ENCODE peak calls at places on chromosomes 3 and 15, in five cellular contexts. C is DND-41, K is GM23248, U is PC-3, N is fibroblast of lung. I is an unnamed sample.

GRCh38 chr15:44711356-44712107 is at the start of gene B2M:
- DNase-seq in C (peak), K (peak), U (peak), N (peak), I (peak)

GRCh38 chr3:162287600-162287999 is 791.0 kb downstream of the OTOL1 start:
- DNase-seq in C (no peak), K (no peak), U (no peak), N (no peak), I (no peak)

GRCh38 chr3:35944915-35945710 is 305.8 kb downstream of the ARPP21 start:
- DNase-seq in C (no peak), K (peak), U (peak), N (no peak), I (no peak)

GRCh38 chr3:13587442-13587841 is 38.5 kb downstream of the FBLN2 start:
- DNase-seq in C (no peak), K (no peak), U (no peak), N (no peak), I (no peak)

GRCh38 chr15:78264304-78265136 is at the start of gene DNAJA4:
- DNase-seq in C (no peak), K (peak), U (no peak), N (peak), I (no peak)

GRCh38 chr3:159938712-159939111 is 49.9 kb upstream of the IL12A start:
- DNase-seq in C (no peak), K (peak), U (no peak), N (peak), I (no peak)

GRCh38 chr15:22918056-22918455 is 62.1 kb downstream of the CYFIP1 start:
- DNase-seq in C (no peak), K (peak), U (peak), N (peak), I (no peak)

GRCh38 chr3:14274537-14274936 is 95.9 kb downstream of the LSM3 start:
- DNase-seq in C (no peak), K (no peak), U (no peak), N (no peak), I (no peak)

GRCh38 chr3:30318110-30318509 is 288.3 kb upstream of the TGFBR2 start:
- DNase-seq in C (no peak), K (no peak), U (no peak), N (no peak), I (no peak)

GRCh38 chr3:151909720-151910405 is 36.4 kb downstream of the SUCNR1 start:
- DNase-seq in C (no peak), K (peak), U (peak), N (no peak), I (no peak)

GRCh38 chr3:122246214-122246613 is 62.7 kb downstream of the CASR start:
- DNase-seq in C (no peak), K (peak), U (no peak), N (no peak), I (no peak)

DNA sequence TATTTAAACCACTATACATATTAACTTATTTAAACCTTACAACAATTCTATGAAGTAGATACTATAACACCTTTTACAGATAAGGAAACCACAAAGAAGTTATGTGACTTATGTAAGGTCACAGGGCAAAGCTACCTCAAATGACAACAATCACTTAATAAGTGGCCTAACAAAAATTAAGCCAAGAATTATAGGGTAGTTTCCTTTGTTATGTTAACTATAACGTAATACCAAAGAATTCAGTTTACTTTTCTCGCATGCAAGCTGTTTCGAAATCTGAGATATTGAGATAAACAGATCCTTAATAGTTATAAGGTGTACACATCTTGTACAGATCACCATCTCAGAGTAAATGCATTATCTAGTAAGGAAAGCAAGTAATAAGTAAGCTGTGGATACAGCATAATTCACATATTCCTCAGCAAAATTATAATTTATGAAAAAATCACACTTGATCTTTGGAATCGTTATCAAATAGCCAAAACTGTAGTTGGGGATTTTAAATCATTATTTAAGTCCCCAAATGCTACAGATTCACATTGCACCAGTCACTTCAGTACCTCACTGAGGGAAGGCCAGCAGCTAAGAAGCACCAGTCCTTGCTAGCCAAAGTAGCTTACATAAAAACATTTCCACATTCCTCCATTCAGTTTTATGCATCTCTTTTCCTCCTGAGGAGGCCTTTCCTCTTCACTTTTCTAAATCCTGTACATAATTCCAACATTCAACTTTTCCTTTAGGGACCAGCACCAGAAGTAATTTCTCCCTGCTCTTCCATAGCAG is 226.8 kb downstream of the TBC1D5 start:
- DNase-seq in C (no peak), K (no peak), U (no peak), N (peak), I (no peak)
- TF ChIP-seq EZH2 in C (no peak), K (no peak), U (no peak), N (no peak), I (no peak)

DNA sequence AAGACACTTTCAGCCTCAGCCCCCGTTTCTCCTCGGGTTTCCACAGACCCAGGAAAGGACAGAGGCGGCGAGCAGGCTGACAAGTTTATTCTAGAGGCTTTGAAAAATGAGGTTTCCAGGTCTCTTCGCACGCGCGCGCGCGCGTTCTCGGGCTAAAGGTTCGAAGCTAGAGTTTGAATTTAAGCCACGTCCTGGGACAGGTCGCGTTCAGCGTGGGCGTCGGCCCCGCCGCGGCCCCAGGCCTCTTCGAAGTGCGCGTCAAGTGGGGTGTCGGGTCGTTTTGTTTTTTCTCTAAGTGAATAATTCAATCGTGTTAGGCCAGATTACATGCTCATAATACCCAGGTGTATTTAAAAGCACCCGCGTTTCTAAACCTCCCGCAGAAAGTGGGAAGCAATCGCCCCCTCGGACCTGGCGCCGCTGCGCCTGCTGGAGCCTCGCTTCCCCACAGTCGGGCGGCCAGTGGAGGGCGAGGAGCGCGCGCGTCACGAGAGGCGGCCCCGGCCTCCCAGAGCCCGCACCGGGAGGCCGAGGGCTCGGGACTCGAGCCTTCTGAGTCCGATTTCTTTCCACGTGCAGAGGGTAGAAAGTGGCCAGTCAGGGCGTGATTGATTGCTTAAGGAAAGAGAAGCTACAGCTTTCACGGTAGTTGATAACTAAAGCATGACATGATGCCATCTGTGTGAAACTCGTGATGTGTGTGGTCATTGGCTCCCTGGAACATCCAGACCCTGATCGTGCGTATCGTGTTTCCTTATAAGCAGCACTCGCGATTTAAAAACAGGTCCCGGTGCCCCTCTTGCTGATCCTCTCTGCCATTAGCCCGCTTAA is 15.8 kb upstream of the SOX2 start:
- DNase-seq in C (no peak), K (peak), U (no peak), N (no peak), I (no peak)
- H3K9ac ChIP-seq in C (no peak), K (no peak), U (no peak), N (no peak), I (no peak)

GRCh38 chr15:75347222-75348033 is 589 bp downstream of the NEIL1 start:
- DNase-seq in C (no peak), K (peak), U (peak), N (peak), I (no peak)
- TF ChIP-seq EZH2 in C (no peak), K (no peak), U (no peak), N (no peak), I (no peak)

GRCh38 chr15:89137926-89138325 is 49.7 kb downstream of the ABHD2 start:
- DNase-seq in C (no peak), K (no peak), U (no peak), N (no peak), I (no peak)

GRCh38 chr15:89138999-89139612 is 50.9 kb downstream of the ABHD2 start:
- DNase-seq in C (no peak), K (peak), U (peak), N (peak), I (no peak)

GRCh38 chr15:89141885-89142284 is 53.6 kb downstream of the ABHD2 start:
- DNase-seq in C (no peak), K (no peak), U (no peak), N (no peak), I (no peak)

GRCh38 chr15:89140595-89140994 is 52.3 kb downstream of the ABHD2 start:
- DNase-seq in C (no peak), K (no peak), U (no peak), N (no peak), I (no peak)

DNA sequence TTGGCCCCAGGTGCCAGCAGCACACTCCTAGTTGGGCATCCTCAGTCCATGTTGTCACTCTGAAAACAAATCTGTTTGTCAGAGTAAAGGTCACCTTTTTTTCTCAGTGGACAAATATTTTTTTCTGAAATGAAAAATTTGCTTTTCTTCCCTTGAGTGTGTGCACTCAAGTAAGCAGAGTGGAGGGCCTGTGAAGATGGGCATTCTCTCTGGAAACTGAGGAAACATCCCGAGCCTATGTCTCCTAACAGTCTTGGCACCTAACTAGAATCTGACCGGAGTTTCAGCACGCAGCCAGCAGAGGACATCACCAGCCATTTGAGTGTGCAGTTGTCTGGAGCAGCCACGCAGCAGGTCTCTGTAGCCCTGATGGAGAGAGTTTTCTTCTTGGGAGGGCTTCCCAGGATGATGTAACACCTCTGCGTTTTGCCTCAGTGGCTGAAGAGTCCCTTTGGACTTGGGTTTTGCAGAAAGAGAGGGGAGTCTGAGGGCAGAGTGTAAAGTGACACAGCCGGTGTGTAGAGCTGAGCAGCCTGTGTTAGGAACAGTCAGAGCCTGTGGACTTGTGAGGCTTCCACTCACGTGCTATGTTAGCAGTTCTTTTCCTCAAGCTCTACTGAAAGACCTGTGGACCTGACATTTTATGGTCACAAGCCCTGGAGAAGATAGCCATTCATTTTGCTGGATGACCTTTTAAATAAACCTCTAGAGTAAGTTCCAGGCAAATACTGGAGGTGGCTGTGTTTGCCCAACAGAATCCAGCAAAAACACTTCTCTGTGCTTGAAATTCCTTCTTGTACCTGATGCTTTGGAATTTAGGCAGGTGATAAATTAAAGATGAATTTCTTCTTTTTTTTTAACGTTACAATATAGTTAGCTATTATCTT is 51.6 kb downstream of the ABHD2 start:
- DNase-seq in C (no peak), K (no peak), U (no peak), N (peak), I (no peak)
- H3K9ac ChIP-seq in C (no peak), K (no peak), U (no peak), N (no peak), I (no peak)

GRCh38 chr3:71575433-71575832 is 8.1 kb downstream of the FOXP1 start:
- DNase-seq in C (no peak), K (no peak), U (no peak), N (no peak), I (no peak)

GRCh38 chr3:71576966-71577459 is 6.5 kb downstream of the FOXP1 start:
- DNase-seq in C (no peak), K (no peak), U (no peak), N (no peak), I (no peak)

GRCh38 chr3:71570453-71571038 is 13.0 kb downstream of the FOXP1 start:
- DNase-seq in C (no peak), K (no peak), U (no peak), N (no peak), I (no peak)

GRCh38 chr3:71568217-71568616 is 15.3 kb downstream of the FOXP1 start:
- DNase-seq in C (no peak), K (no peak), U (no peak), N (no peak), I (no peak)

DNA sequence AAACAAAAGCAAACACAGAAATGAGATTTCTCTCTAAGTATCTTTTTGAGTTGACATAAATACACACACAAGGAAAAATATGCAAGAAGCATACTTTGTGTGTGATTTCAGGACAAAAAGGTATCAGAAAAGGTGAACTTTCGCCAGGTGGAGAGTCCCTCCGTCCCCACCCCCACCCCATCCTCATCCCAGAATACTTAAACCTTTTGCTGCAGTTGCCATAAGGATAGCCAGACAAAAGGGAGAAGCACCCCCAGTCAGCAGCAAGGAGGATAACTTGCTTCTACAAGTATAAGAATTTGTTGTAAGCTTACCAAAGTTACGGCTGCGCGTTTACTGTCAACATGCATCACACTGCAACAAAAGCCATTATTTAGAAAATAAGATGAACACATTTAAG is 10.3 kb downstream of the FOXP1 start:
- DNase-seq in C (no peak), K (no peak), U (no peak), N (no peak), I (no peak)
- TF ChIP-seq EZH2 in C (no peak), K (no peak), U (no peak), N (no peak), I (no peak)